ENCODE peak calls at places on chromosomes 5 and 9, in six cellular contexts. L is GM23248, U is lung, B is SJSA1, J is tibial artery, D is posterior cingulate gyrus. Q is an unnamed sample.
A peak's percentile ranks its signal among the peaks of the same experiment; 100 is the strongest.

GRCh38 chr9:90167920-90168319 is 474.7 kb downstream of the DIRAS2 start:
- DNase-seq in L (no peak), U (peak; percentile 41), B (no peak), J (no peak), D (no peak), Q (no peak)

GRCh38 chr5:54242287-54242686 is 68.1 kb downstream of the ARL15 start:
- DNase-seq in L (no peak), U (no peak), B (no peak), J (no peak), D (no peak), Q (no peak)

GRCh38 chr5:1722877-1723276 is 76.8 kb downstream of the MRPL36 start:
- DNase-seq in L (no peak), U (peak; percentile 15), B (peak; percentile 35), J (peak; percentile 34), D (no peak), Q (no peak)

GRCh38 chr5:120160120-120160895 is 303.8 kb upstream of the PRR16 start:
- DNase-seq in L (peak; percentile 86), U (no peak), B (no peak), J (no peak), D (no peak), Q (no peak)

GRCh38 chr5:139955053-139955605 is 88.0 kb downstream of the NRG2 start:
- DNase-seq in L (no peak), U (no peak), B (peak; percentile 31), J (no peak), D (no peak), Q (no peak)

GRCh38 chr5:141651728-141652105 is 499 bp upstream of the FCHSD1 start:
- DNase-seq in L (no peak), U (no peak), B (no peak), J (no peak), D (no peak), Q (no peak)

GRCh38 chr9:33190021-33190420 is 22.9 kb upstream of the B4GALT1 start:
- DNase-seq in L (no peak), U (no peak), B (no peak), J (no peak), D (no peak), Q (no peak)

GRCh38 chr9:34204011-34204635 is 25.3 kb downstream of the UBAP1 start:
- DNase-seq in L (peak; percentile 67), U (no peak), B (no peak), J (no peak), D (no peak), Q (no peak)

GRCh38 chr5:82365744-82366228 is 87.6 kb upstream of the RPS23 start:
- DNase-seq in L (peak; percentile 78), U (no peak), B (no peak), J (no peak), D (no peak), Q (no peak)

GRCh38 chr5:28576022-28576421 is 1537.6 kb upstream of the CDH9 start:
- DNase-seq in L (no peak), U (no peak), B (no peak), J (no peak), D (no peak), Q (no peak)

GRCh38 chr5:79846198-79846521 is 144.9 kb downstream of the MTX3 start:
- DNase-seq in L (no peak), U (no peak), B (no peak), J (no peak), D (no peak), Q (no peak)